ENCODE peak calls at places on chromosomes 4 and X, in four cellular contexts. E, W, Z and N are unnamed samples.

GRCh38 chrX:109740076-109740809 is 7.2 kb upstream of the ACSL4 start:
- DNase-seq in E (no peak), W (no peak), Z (no peak), N (no peak)

GRCh38 chr4:76212851-76213414 is 691 bp downstream of the SCARB2 start:
- DNase-seq in E (no peak), W (no peak), Z (peak), N (no peak)

GRCh38 chrX:130097507-130098201 is 12.6 kb downstream of the ELF4 start:
- DNase-seq in E (no peak), W (no peak), Z (no peak), N (no peak)

GRCh38 chrX:72130156-72130761 is 1.5 kb downstream of the RTL5 start:
- DNase-seq in E (no peak), W (no peak), Z (no peak), N (no peak)

GRCh38 chr4:25970241-25970675 is 56.2 kb downstream of the SMIM20 start:
- DNase-seq in E (peak), W (no peak), Z (no peak), N (peak)

GRCh38 chr4:150743564-150744342 is 161.8 kb downstream of the MAB21L2 start:
- DNase-seq in E (no peak), W (no peak), Z (peak), N (no peak)

GRCh38 chrX:13000311-13000811 is 25.5 kb downstream of the TMSB4X start:
- DNase-seq in E (no peak), W (no peak), Z (no peak), N (no peak)

GRCh38 chr4:99885063-99885664 is 9.1 kb downstream of the LAMTOR3 start:
- DNase-seq in E (no peak), W (no peak), Z (peak), N (no peak)

GRCh38 chrX:7090506-7091095 is 56.9 kb upstream of the STS start:
- DNase-seq in E (no peak), W (no peak), Z (no peak), N (no peak)

GRCh38 chr4:8244931-8245460 is 24.6 kb upstream of the HTRA3 start:
- DNase-seq in E (no peak), W (no peak), Z (no peak), N (no peak)

GRCh38 chr4:38310446-38311043 is 350.3 kb downstream of the PTTG2 start:
- DNase-seq in E (no peak), W (no peak), Z (peak), N (no peak)

GRCh38 chrX:46637937-46638336 is 64.4 kb downstream of the CHST7 start:
- DNase-seq in E (no peak), W (no peak), Z (peak), N (no peak)

GRCh38 chr4:89653012-89653411 is 183.9 kb downstream of the SNCA start:
- DNase-seq in E (no peak), W (no peak), Z (no peak), N (no peak)

GRCh38 chrX:51144828-51145442 is 187.7 kb upstream of the NUDT10 start:
- DNase-seq in E (no peak), W (peak), Z (peak), N (peak)

GRCh38 chr4:174281182-174281737 is 2.2 kb downstream of the FBXO8 start:
- DNase-seq in E (no peak), W (no peak), Z (no peak), N (no peak)

GRCh38 chr4:103907414-103907813 is 187.6 kb upstream of the TACR3 start:
- DNase-seq in E (no peak), W (no peak), Z (no peak), N (no peak)

GRCh38 chr4:186693159-186693815 is 30.4 kb downstream of the FAT1 start:
- DNase-seq in E (peak), W (no peak), Z (peak), N (no peak)

GRCh38 chr4:41069838-41070237 is 144.5 kb downstream of the APBB2 start:
- DNase-seq in E (no peak), W (no peak), Z (no peak), N (no peak)

GRCh38 chr4:1171306-1172227 is 816 bp downstream of the SPON2 start:
- DNase-seq in E (peak), W (no peak), Z (no peak), N (peak)

GRCh38 chr4:140125374-140125773 is 28.6 kb downstream of the MAML3 start:
- DNase-seq in E (no peak), W (no peak), Z (no peak), N (no peak)

GRCh38 chr4:25817059-25817681 is 45.6 kb downstream of the SEL1L3 start:
- DNase-seq in E (no peak), W (no peak), Z (peak), N (no peak)

GRCh38 chr4:79723507-79723906 is 315.5 kb upstream of the GK2 start:
- DNase-seq in E (no peak), W (no peak), Z (no peak), N (peak)

GRCh38 chrX:115679460-115679859 is 118.5 kb downstream of the PLS3 start:
- DNase-seq in E (no peak), W (no peak), Z (peak), N (no peak)

GRCh38 chrX:143994206-143994605 is 110.3 kb downstream of the UBE2NL start:
- DNase-seq in E (no peak), W (no peak), Z (no peak), N (no peak)

GRCh38 chr4:74410272-74410671 is 34.7 kb upstream of the AREG start:
- DNase-seq in E (no peak), W (no peak), Z (peak), N (no peak)

GRCh38 chr4:152972821-152973613 is 36.9 kb downstream of the FHDC1 start:
- DNase-seq in E (no peak), W (no peak), Z (peak), N (no peak)

GRCh38 chrX:136303041-136303440 is 2.3 kb downstream of the ADGRG4 start:
- DNase-seq in E (no peak), W (no peak), Z (no peak), N (no peak)

GRCh38 chrX:53732797-53733196 is 46.3 kb upstream of the HUWE1 start:
- DNase-seq in E (no peak), W (no peak), Z (no peak), N (no peak)

GRCh38 chr4:102503301-102503746 is 2.2 kb downstream of the NFKB1 start:
- DNase-seq in E (no peak), W (no peak), Z (no peak), N (no peak)

GRCh38 chrX:95071621-95072020 is 1397.6 kb downstream of the FAM133A start:
- DNase-seq in E (no peak), W (no peak), Z (no peak), N (no peak)

GRCh38 chr4:103994059-103994458 is 274.3 kb upstream of the TACR3 start:
- DNase-seq in E (no peak), W (no peak), Z (no peak), N (no peak)

GRCh38 chrX:46547857-46548256 is 2.6 kb upstream of the ZNF674 start:
- DNase-seq in E (no peak), W (no peak), Z (peak), N (no peak)

GRCh38 chrX:70508296-70508911 is 63.8 kb downstream of the DLG3 start:
- DNase-seq in E (no peak), W (no peak), Z (no peak), N (no peak)

GRCh38 chrX:19579485-19579884 is 64.2 kb upstream of the MAP3K15 start:
- DNase-seq in E (no peak), W (no peak), Z (peak), N (no peak)

GRCh38 chr4:41432889-41433288 is 105.1 kb upstream of the LIMCH1 start:
- DNase-seq in E (no peak), W (no peak), Z (peak), N (no peak)

GRCh38 chrX:69503228-69503834 is 795 bp upstream of the NALF2 start:
- DNase-seq in E (no peak), W (no peak), Z (no peak), N (peak)

GRCh38 chr4:139972305-139972704 is 181.7 kb downstream of the MAML3 start:
- DNase-seq in E (no peak), W (no peak), Z (no peak), N (no peak)

GRCh38 chr4:1400861-1401408 is 5.3 kb downstream of the NKX1-1 start:
- DNase-seq in E (peak), W (peak), Z (no peak), N (peak)

GRCh38 chrX:57821703-57822375 is 88.4 kb downstream of the ZXDA start:
- DNase-seq in E (no peak), W (no peak), Z (peak), N (no peak)

GRCh38 chr4:27000820-27001219 is 140.2 kb downstream of the STIM2 start:
- DNase-seq in E (no peak), W (no peak), Z (no peak), N (no peak)
- TF ChIP-seq CTCF in E (no peak), W (peak), Z (peak), N (peak)

DNA sequence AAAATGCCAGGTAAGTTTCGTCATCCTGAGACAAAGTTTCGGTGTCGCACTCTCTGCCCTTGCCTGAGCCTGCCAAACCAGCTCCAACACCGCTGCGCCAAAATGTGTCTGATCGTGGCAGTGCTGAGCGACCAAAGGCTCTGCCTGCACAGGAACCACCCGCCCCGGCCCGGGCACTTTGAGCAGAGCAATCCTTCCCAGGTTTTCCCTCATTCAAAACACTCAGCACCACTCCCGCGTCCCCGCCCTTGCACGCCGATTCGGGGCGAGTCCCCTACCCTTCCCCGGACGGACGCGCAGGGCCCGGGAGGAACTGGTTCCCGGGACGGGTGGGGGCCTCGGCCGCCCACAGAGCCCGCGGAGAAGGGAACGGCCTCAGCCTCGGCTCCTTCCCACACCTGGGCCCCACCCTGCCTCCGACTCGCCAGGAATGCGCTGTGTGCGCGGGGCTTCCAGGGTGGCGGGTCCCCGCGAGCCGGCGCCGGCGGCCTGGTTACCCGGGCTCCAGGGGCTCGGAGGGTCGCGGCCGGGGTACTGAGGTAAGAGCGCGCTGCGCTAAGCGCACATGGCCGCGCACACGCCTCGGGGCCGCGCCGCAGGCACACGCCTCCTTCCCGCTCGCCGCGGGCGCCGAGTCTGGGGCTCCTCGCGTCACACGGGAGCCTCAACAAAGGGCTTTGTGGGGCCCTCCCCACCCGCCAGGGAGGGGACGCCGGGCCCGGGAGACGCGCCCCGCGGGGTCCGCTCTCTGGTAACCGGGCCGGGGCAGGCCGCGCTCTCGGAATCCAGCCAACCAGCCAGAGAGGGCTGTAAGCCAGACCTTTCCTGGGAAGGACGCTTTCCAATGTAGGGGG is at the start of gene C4orf36:
- DNase-seq in E (peak), W (peak), Z (peak), N (peak)
- TF ChIP-seq CTCF in E (no peak), W (peak), Z (no peak), N (no peak)

DNA sequence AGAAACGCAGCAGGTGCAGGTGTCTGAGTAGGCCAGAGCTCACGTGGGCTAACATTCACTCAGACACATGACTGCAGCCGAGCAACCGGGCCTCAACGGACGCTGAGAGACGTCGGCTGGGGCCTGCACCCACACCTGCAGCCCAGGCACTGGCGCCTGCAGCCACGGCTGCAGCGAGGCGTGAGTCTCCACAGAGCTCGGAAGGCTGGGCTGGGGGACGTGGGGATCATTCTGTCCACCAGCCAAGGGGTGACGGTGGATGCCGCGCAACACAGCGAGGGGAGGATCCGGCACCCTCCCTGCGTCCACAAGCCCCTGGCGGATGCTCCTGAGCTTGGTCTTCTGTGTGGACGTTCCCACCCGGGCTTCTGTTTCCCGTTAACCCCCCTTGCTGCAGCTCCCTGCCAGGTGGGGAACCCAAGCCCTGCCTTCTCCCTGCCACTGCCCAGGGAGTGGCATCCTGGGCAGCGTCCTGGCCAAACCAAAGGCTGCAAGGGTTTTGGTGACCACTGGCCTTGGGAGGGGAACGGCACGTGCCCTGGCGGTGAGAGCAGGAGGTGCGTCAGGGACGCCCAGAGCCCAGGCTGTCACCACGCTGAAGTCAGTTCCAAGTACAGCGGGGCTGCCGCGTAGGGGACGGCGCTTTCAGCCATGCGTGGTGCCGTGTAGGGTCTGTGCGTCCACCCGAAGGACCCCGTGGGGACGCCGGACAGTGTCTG is 16.3 kb downstream of the PPP2R3B start:
- DNase-seq in E (no peak), W (no peak), Z (no peak), N (no peak)
- TF ChIP-seq CTCF in E (no peak), W (no peak), Z (no peak), N (no peak)

DNA sequence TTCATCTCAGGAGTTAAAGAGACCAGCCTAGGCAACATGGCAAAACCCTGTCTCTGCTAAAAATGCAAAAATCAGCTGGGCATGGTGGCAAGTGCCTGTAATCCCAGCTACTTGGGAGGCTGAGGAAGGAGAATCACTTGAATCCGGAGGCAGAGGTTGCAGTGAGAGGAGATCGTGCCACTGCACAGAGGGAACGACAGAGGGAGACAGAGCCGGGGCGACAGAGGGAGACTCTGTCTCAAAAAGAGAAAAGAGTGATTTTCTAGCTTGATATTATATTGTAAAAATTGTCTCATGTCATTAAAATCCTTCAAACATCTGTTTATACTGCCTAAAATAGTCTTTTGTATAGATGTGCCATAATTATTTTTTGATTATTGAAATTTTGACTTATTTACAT is 225.4 kb upstream of the AGA start:
- DNase-seq in E (no peak), W (no peak), Z (no peak), N (no peak)
- TF ChIP-seq CTCF in E (no peak), W (peak), Z (no peak), N (no peak)

GRCh38 chrX:40468033-40468979 is 112.5 kb upstream of the ATP6AP2 start:
- DNase-seq in E (peak), W (no peak), Z (peak), N (no peak)
- TF ChIP-seq CTCF in E (no peak), W (peak), Z (no peak), N (no peak)

DNA sequence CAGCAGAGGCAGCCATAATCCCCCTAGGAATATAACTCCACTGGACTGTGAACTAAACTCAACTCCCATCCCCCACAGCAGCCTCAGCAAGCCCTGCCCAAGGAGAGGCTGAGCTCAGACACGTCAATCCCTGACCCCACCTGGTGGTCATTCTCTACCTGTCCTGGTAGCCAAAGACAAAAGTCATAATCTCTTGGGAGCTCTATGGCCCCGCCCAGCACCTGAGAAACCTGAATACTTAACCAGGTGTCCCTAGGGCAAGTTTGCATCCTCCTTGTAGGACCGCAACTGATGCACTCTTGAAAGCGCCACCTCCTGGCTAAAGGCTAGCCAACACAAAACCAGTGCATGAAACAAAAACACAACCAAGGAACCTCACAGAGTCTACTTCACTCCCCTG is 18.4 kb downstream of the CT47B1 start:
- DNase-seq in E (no peak), W (no peak), Z (no peak), N (no peak)
- TF ChIP-seq CTCF in E (no peak), W (peak), Z (no peak), N (no peak)

GRCh38 chr4:162839814-162840213 is 326.9 kb downstream of the NAF1 start:
- DNase-seq in E (no peak), W (no peak), Z (no peak), N (no peak)
- TF ChIP-seq CTCF in E (no peak), W (no peak), Z (no peak), N (no peak)

GRCh38 chr4:112836895-112837294 is 200.0 kb downstream of the LARP7 start:
- DNase-seq in E (no peak), W (no peak), Z (no peak), N (no peak)

GRCh38 chr4:112830753-112831386 is 193.9 kb downstream of the LARP7 start:
- DNase-seq in E (no peak), W (no peak), Z (no peak), N (no peak)

GRCh38 chr4:112832493-112832892 is 195.6 kb downstream of the LARP7 start:
- DNase-seq in E (no peak), W (no peak), Z (no peak), N (no peak)
- TF ChIP-seq CTCF in E (no peak), W (no peak), Z (no peak), N (no peak)